ENCODE peak calls at places on chromosomes 6 and 20, in six cellular contexts. E is ureter, Y is naive B cell, F is H4, B is hypothalamus, V is RWPE1. D is an unnamed sample.

GRCh38 chr6:84284428-84285033 is 57.1 kb upstream of the CEP162 start:
- DNase-seq in Y (no peak), V (no peak), B (no peak), F (peak), E (no peak), D (no peak)

GRCh38 chr6:16294371-16294770 is 56.0 kb downstream of the GMPR start:
- DNase-seq in E (no peak), Y (no peak), V (no peak), B (no peak), F (no peak), D (no peak)

GRCh38 chr20:50425076-50425475 is 85.1 kb upstream of the PTPN1 start:
- DNase-seq in V (peak), B (no peak), Y (no peak), E (no peak), F (peak), D (no peak)

GRCh38 chr6:70371454-70372105 is 41.7 kb upstream of the FAM135A start:
- DNase-seq in Y (peak), V (peak), B (no peak), E (no peak), F (peak), D (peak)

GRCh38 chr6:105886812-105887513 is 199.2 kb upstream of the PRDM1 start:
- DNase-seq in E (no peak), B (no peak), F (no peak), Y (no peak), V (no peak), D (no peak)

GRCh38 chr20:46351357-46352058 is 43.2 kb upstream of the CDH22 start:
- DNase-seq in E (no peak), Y (no peak), V (no peak), F (no peak), B (no peak), D (no peak)

GRCh38 chr20:40532103-40532502 is 156.9 kb downstream of the MAFB start:
- DNase-seq in E (no peak), B (no peak), V (no peak), F (no peak), Y (no peak), D (peak)

GRCh38 chr6:157880534-157880933 is 57.5 kb downstream of the SNX9 start:
- DNase-seq in V (no peak), F (no peak), B (no peak), Y (no peak), E (no peak), D (no peak)

GRCh38 chr6:53513519-53513966 is 31.4 kb downstream of the GCLC start:
- DNase-seq in E (no peak), V (no peak), Y (no peak), F (peak), B (no peak), D (no peak)

GRCh38 chr20:45963059-45964011 is 8.7 kb downstream of the ZNF335 start:
- DNase-seq in V (no peak), Y (no peak), E (no peak), B (no peak), F (no peak), D (no peak)

GRCh38 chr6:142856857-142857608 is 87.9 kb downstream of the HIVEP2 start:
- DNase-seq in B (no peak), V (no peak), F (no peak), Y (peak), E (no peak), D (peak)

GRCh38 chr6:131015630-131016263 is 47.3 kb downstream of the EPB41L2 start:
- DNase-seq in E (no peak), Y (no peak), F (no peak), V (no peak), B (no peak), D (no peak)

D was measured in foreskin melanocyte.